ENCODE peak calls at places on chromosomes 6 and 20, in nine cellular contexts. K is DMS153; J is stimulated activated CD4-positive, alpha-beta T cell treated with anti-CD3 and anti-CD28 coated beads, Interleukin-1b, Interleukin-23, amount 100 ng/mL, for 1 hour; S is NCI-H1436 treated with DMSO at 0.1 percent for 48 hours; U is foreskin fibroblast; E is EL; X is AG04450; O is left colon; R is endothelial cell of umbilical vein. M is an unnamed sample.

GRCh38 chr20:24340933-24341332 is 128.5 kb upstream of the SYNDIG1 start:
- DNase-seq in X (no peak), R (no peak), U (no peak), E (no peak), K (no peak), O (no peak), J (no peak), S (no peak), M (no peak)

GRCh38 chr6:64622944-64623343 is 987.3 kb downstream of the PHF3 start:
- DNase-seq in X (no peak), J (no peak), R (no peak), O (no peak), U (no peak), E (no peak), S (no peak), K (no peak), M (no peak)

GRCh38 chr6:13012977-13013680 is 296.6 kb downstream of the PHACTR1 start:
- DNase-seq in U (no peak), R (peak), S (no peak), J (no peak), E (peak), K (no peak), O (no peak), X (no peak), M (no peak)

GRCh38 chr6:120534954-120535353 is 799.3 kb downstream of the TBC1D32 start:
- DNase-seq in X (no peak), J (no peak), U (no peak), E (no peak), S (no peak), K (no peak), O (no peak), R (no peak), M (no peak)

GRCh38 chr6:35736293-35736894 is 438 bp upstream of the ARMC12 start:
- DNase-seq in U (no peak), R (peak), K (no peak), O (peak), S (no peak), E (peak), J (peak), X (no peak), M (no peak)

GRCh38 chr20:4920131-4920530 is 81.2 kb downstream of the SLC23A2 start:
- DNase-seq in X (no peak), E (no peak), R (no peak), O (no peak), S (no peak), U (no peak), J (no peak), K (no peak), M (no peak)

GRCh38 chr20:38212806-38213606 is 47.5 kb downstream of the KIAA1755 start:
- DNase-seq in X (no peak), J (no peak), U (no peak), O (no peak), S (no peak), R (no peak), E (no peak), K (no peak), M (no peak)

GRCh38 chr6:83707829-83708545 is 914 bp downstream of the SNAP91 start:
- DNase-seq in O (no peak), S (no peak), E (peak), J (no peak), X (no peak), K (no peak), R (peak), U (peak), M (no peak)

GRCh38 chr6:137248702-137249101 is 29.5 kb upstream of the IFNGR1 start:
- DNase-seq in J (no peak), R (no peak), X (no peak), U (no peak), O (no peak), K (no peak), E (no peak), S (no peak), M (no peak)

GRCh38 chr6:62707156-62707555 is 421.1 kb upstream of the KHDRBS2 start:
- DNase-seq in O (no peak), U (no peak), X (no peak), K (no peak), J (no peak), E (no peak), R (no peak), S (no peak), M (no peak)

GRCh38 chr20:11350126-11351005 is 567.3 kb upstream of the BTBD3 start:
- DNase-seq in O (no peak), U (peak), R (no peak), J (no peak), K (peak), E (peak), S (no peak), X (peak), M (no peak)

GRCh38 chr20:34543457-34544056 is 15.0 kb upstream of the MAP1LC3A start:
- DNase-seq in U (no peak), E (no peak), J (no peak), K (no peak), O (peak), R (no peak), X (no peak), S (no peak), M (no peak)

GRCh38 chr6:110337481-110337880 is 20.7 kb downstream of the METTL24 start:
- DNase-seq in K (no peak), E (no peak), S (no peak), J (no peak), O (no peak), U (no peak), X (no peak), R (no peak), M (no peak)

GRCh38 chr20:17570347-17571152 is 675 bp downstream of the DSTN start:
- DNase-seq in K (peak), U (no peak), O (peak), E (peak), X (no peak), J (no peak), S (no peak), R (peak), M (peak)

GRCh38 chr20:63706027-63706695 is 1.6 kb downstream of the ARFRP1 start:
- DNase-seq in X (no peak), E (no peak), U (no peak), J (no peak), O (no peak), R (no peak), K (no peak), S (no peak), M (no peak)

GRCh38 chr6:75502884-75503283 is 9.3 kb upstream of the FILIP1 start:
- DNase-seq in O (no peak), X (no peak), E (no peak), J (no peak), S (no peak), U (no peak), K (no peak), R (no peak), M (no peak)

GRCh38 chr6:98526465-98526864 is 307.9 kb upstream of the POU3F2 start:
- DNase-seq in X (no peak), R (no peak), J (no peak), K (peak), O (no peak), U (no peak), E (no peak), S (no peak), M (no peak)

GRCh38 chr20:15012551-15012950 is 675.1 kb upstream of the FLRT3 start:
- DNase-seq in R (no peak), X (no peak), O (no peak), J (no peak), U (no peak), E (no peak), S (peak), K (peak), M (peak)

GRCh38 chr6:110859335-110859792 is 15.2 kb upstream of the AMD1 start:
- DNase-seq in X (no peak), E (no peak), S (no peak), K (no peak), U (no peak), R (no peak), J (no peak), O (no peak), M (no peak)

GRCh38 chr6:36127462-36128016 is 2.8 kb upstream of the MAPK13 start:
- DNase-seq in J (no peak), X (peak), E (peak), R (peak), K (no peak), O (no peak), U (peak), S (no peak), M (no peak)

GRCh38 chr20:18721716-18722115 is 91.9 kb upstream of the SCP2D1 start:
- DNase-seq in S (no peak), J (no peak), U (no peak), R (no peak), K (no peak), X (no peak), E (no peak), O (no peak), M (no peak)

M was measured in SHP77 treated with DMSO at 0.1 percent for 48 hours.